ENCODE peak calls at places on chromosomes 5 and 9, in six cellular contexts. A is lower leg skin, P is WERI-Rb-1, G is endothelial cell of umbilical vein, C is foreskin fibroblast, E is fibroblast of lung. S is an unnamed sample.

GRCh38 chr9:7094052-7094451 is 336.3 kb downstream of the KDM4C start:
- DNase-seq in P (peak), E (no peak), A (no peak), C (no peak), G (peak), S (no peak)

GRCh38 chr5:55454282-55454681 is 80.5 kb downstream of the PLPP1 start:
- DNase-seq in E (no peak), A (no peak), C (no peak), G (peak), P (no peak), S (no peak)

GRCh38 chr9:116459576-116459975 is 227.5 kb upstream of the TRIM32 start:
- DNase-seq in E (no peak), G (no peak), A (no peak), P (no peak), C (no peak), S (no peak)

GRCh38 chr5:16617272-16617973 is 626 bp upstream of the RETREG1 start:
- DNase-seq in A (no peak), G (no peak), E (no peak), C (no peak), P (no peak), S (no peak)

GRCh38 chr5:157820593-157821252 is 38.2 kb downstream of the CLINT1 start:
- DNase-seq in A (no peak), G (peak), E (peak), P (no peak), C (no peak), S (peak)

GRCh38 chr5:9447691-9448090 is 98.2 kb downstream of the SEMA5A start:
- DNase-seq in A (no peak), C (peak), P (no peak), G (no peak), E (peak), S (no peak)

GRCh38 chr9:129932303-129933151 is 97.3 kb downstream of the USP20 start:
- DNase-seq in G (peak), E (peak), C (peak), A (peak), P (no peak), S (no peak)

GRCh38 chr9:96383165-96383939 is at the start of gene SLC35D2:
- DNase-seq in A (peak), C (peak), G (peak), E (peak), P (no peak), S (peak)

GRCh38 chr5:156819967-156820581 is 30.0 kb upstream of the PPP1R2B start:
- DNase-seq in C (no peak), E (no peak), P (peak), A (no peak), G (no peak), S (no peak)

GRCh38 chr5:95669540-95669939 is 13.3 kb downstream of the SPATA9 start:
- DNase-seq in G (peak), A (no peak), C (peak), P (peak), E (peak), S (no peak)

GRCh38 chr5:77851229-77852067 is 75.3 kb upstream of the TBCA start:
- DNase-seq in G (peak), C (no peak), E (peak), A (no peak), P (no peak), S (peak)

GRCh38 chr9:99457406-99457805 is 235.3 kb downstream of the SEC61B start:
- DNase-seq in E (no peak), G (no peak), A (no peak), P (no peak), C (no peak), S (no peak)

GRCh38 chr5:33334829-33335228 is 105.9 kb upstream of the TARS1 start:
- DNase-seq in G (no peak), P (no peak), A (no peak), C (no peak), E (no peak), S (no peak)

GRCh38 chr5:68087866-68088265 is 127.7 kb upstream of the PIK3R1 start:
- DNase-seq in E (no peak), C (no peak), P (no peak), A (no peak), G (no peak), S (no peak)

GRCh38 chr9:123391946-123392345 is 35.9 kb downstream of the CRB2 start:
- DNase-seq in C (no peak), E (no peak), P (no peak), G (no peak), A (no peak), S (no peak)

GRCh38 chr5:127425868-127426267 is 91.6 kb upstream of the PRRC1 start:
- DNase-seq in C (no peak), E (no peak), G (no peak), P (no peak), A (no peak), S (no peak)

GRCh38 chr9:20684865-20685696 is 1.0 kb downstream of the FOCAD start:
- DNase-seq in G (peak), E (peak), C (peak), A (no peak), P (no peak), S (no peak)

GRCh38 chr9:102700936-102701335 is 294.2 kb upstream of the CYLC2 start:
- DNase-seq in G (no peak), P (no peak), C (no peak), A (no peak), E (no peak), S (no peak)

GRCh38 chr5:57495285-57495684 is 12.7 kb upstream of the ACTBL2 start:
- DNase-seq in C (no peak), E (no peak), A (no peak), P (no peak), G (peak), S (no peak)

GRCh38 chr9:16425572-16425971 is 444.9 kb downstream of the BNC2 start:
- DNase-seq in C (peak), A (no peak), G (no peak), P (no peak), E (peak), S (no peak)

GRCh38 chr9:16450578-16450977 is 419.9 kb downstream of the BNC2 start:
- DNase-seq in C (no peak), A (no peak), P (no peak), E (no peak), G (no peak), S (no peak)

GRCh38 chr5:135973323-135974018 is 18.7 kb upstream of the LECT2 start:
- DNase-seq in P (no peak), A (no peak), G (no peak), C (peak), E (peak), S (no peak)

GRCh38 chr9:136567651-136568287 is 21.9 kb upstream of the NOTCH1 start:
- DNase-seq in P (no peak), A (peak), E (peak), G (no peak), C (peak), S (peak)

GRCh38 chr5:84825616-84826015 is 440.9 kb upstream of the EDIL3 start:
- DNase-seq in G (no peak), C (no peak), A (no peak), P (no peak), E (peak), S (no peak)

GRCh38 chr5:1468629-1469527 is 23.6 kb upstream of the SLC6A3 start:
- DNase-seq in E (no peak), P (no peak), C (no peak), A (peak), G (no peak), S (no peak)

GRCh38 chr5:10455273-10455670 is 13.6 kb downstream of the ROPN1L start:
- DNase-seq in E (no peak), G (no peak), C (no peak), A (no peak), P (no peak), S (peak)

GRCh38 chr5:58231041-58231440 is 228.8 kb downstream of the PLK2 start:
- DNase-seq in A (no peak), E (no peak), G (no peak), C (no peak), P (no peak), S (no peak)

GRCh38 chr5:112983307-112983811 is 6.8 kb downstream of the DCP2 start:
- DNase-seq in P (no peak), A (no peak), E (no peak), C (no peak), G (no peak), S (no peak)

DNA sequence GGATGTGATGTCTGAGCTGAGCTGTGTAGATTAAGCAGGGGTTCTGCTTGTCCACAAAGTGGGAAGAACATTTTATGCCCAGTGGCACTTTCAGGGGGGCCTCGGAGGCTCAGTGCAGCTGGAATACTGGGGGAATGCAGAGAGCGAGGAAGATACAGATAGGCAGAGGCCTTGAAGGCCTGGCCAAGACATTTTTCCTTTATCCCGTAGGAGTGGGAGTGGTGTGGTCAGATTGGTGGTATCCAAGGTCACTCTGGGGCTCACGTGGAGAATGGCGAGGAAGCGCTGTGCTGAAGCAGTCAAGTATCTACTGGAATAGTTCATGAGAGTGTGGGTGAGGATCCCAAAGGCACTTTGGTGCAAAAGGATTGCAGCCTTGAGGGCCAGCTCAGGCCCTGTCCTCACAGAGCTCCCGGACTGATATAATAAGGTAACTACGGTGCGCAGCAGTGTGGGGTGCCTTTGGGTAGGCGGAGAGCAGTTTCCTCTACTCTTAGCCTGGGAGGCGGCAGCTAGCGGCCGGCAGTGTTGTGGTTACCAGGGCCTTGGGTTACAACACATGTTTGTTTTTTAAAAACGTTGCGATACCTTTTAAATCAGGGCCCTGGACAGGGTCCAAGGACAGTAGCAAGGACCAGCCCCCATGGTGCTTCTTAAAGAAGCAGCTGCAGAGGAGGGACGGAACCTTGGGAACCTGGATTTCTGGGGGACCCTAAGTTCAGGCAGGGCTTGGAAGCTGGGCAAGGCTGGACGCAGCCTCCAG is 10.8 kb upstream of the CCDC69 start:
- DNase-seq in A (peak), E (peak), P (no peak), G (no peak), C (peak), S (no peak)
- TF ChIP-seq CTCF in A (no peak), E (no peak), P (no peak), G (no peak), C (no peak), S (no peak)

GRCh38 chr5:6166698-6167394 is 211.5 kb downstream of the MED10 start:
- DNase-seq in G (no peak), P (no peak), E (no peak), C (no peak), A (peak), S (no peak)
- TF ChIP-seq CTCF in G (no peak), P (no peak), E (no peak), C (no peak), A (no peak), S (no peak)

GRCh38 chr5:168766038-168766700 is 187.0 kb upstream of the PANK3 start:
- DNase-seq in A (no peak), G (no peak), E (no peak), P (no peak), C (no peak), S (no peak)
- TF ChIP-seq CTCF in A (no peak), G (no peak), E (no peak), P (no peak), C (no peak), S (no peak)

GRCh38 chr9:26755476-26755875 is 137.1 kb downstream of the CAAP1 start:
- DNase-seq in A (no peak), C (no peak), P (no peak), E (no peak), G (no peak), S (no peak)
- TF ChIP-seq CTCF in A (no peak), C (no peak), P (no peak), E (no peak), G (no peak), S (no peak)

GRCh38 chr5:40502736-40503135 is 177.0 kb upstream of the PTGER4 start:
- DNase-seq in G (no peak), P (no peak), E (no peak), A (no peak), C (no peak), S (no peak)

GRCh38 chr5:40511801-40512200 is 167.9 kb upstream of the PTGER4 start:
- DNase-seq in C (no peak), G (no peak), P (no peak), E (no peak), A (no peak), S (no peak)

GRCh38 chr5:40503438-40503837 is 176.3 kb upstream of the PTGER4 start:
- DNase-seq in G (peak), E (no peak), A (no peak), C (peak), P (no peak), S (no peak)

GRCh38 chr5:40505031-40505430 is 174.7 kb upstream of the PTGER4 start:
- DNase-seq in E (no peak), A (no peak), C (no peak), P (no peak), G (no peak), S (no peak)

GRCh38 chr5:40507095-40507494 is 172.6 kb upstream of the PTGER4 start:
- DNase-seq in G (no peak), E (peak), A (no peak), P (no peak), C (no peak), S (no peak)
- TF ChIP-seq CTCF in G (no peak), E (no peak), A (no peak), P (no peak), C (no peak), S (no peak)

S was measured in nephron progenitor cell.